ENCODE peak calls at places on chromosomes 7 and 10, in six cellular contexts. X, W, B, P, S and C are unnamed samples.

GRCh38 chr7:7484072-7484471 is 51.6 kb downstream of the COL28A1 start:
- DNase-seq in X (no peak), B (no peak), S (no peak), W (no peak), P (no peak), C (no peak)

GRCh38 chr10:26860026-26860541 is 674 bp downstream of the ABI1 start:
- DNase-seq in S (peak), P (no peak), W (no peak), B (peak), X (peak), C (no peak)

GRCh38 chr10:3781458-3782098 is 3.4 kb downstream of the KLF6 start:
- DNase-seq in W (no peak), P (no peak), B (peak), X (no peak), S (peak), C (no peak)

GRCh38 chr10:32979041-32979440 is 21.0 kb upstream of the ITGB1 start:
- DNase-seq in B (no peak), P (peak), W (no peak), S (no peak), X (no peak), C (no peak)

GRCh38 chr10:93566435-93567276 is at the start of gene FFAR4:
- DNase-seq in S (peak), P (no peak), W (no peak), X (no peak), B (no peak), C (no peak)

GRCh38 chr10:109895095-109895818 is 28.1 kb downstream of the XPNPEP1 start:
- DNase-seq in S (no peak), B (no peak), W (no peak), X (no peak), P (no peak), C (no peak)

GRCh38 chr10:103789771-103790201 is 65.6 kb downstream of the SH3PXD2A start:
- DNase-seq in W (no peak), B (no peak), P (no peak), X (no peak), S (no peak), C (no peak)

GRCh38 chr7:85104432-85105205 is 82.2 kb downstream of the SEMA3D start:
- DNase-seq in S (peak), W (no peak), P (no peak), X (no peak), B (no peak), C (no peak)

GRCh38 chr7:40509301-40509700 is 374.5 kb downstream of the SUGCT start:
- DNase-seq in X (no peak), P (no peak), W (no peak), S (no peak), B (no peak), C (no peak)

GRCh38 chr10:649798-650690 is 39.4 kb downstream of the DIP2C start:
- DNase-seq in B (no peak), X (no peak), P (no peak), W (no peak), S (no peak), C (no peak)

GRCh38 chr7:120110169-120110568 is 162.8 kb upstream of the KCND2 start:
- DNase-seq in W (no peak), B (no peak), P (no peak), X (no peak), S (no peak), C (no peak)

GRCh38 chr10:102602272-102603045 is 41.8 kb upstream of the TRIM8 start:
- DNase-seq in W (no peak), B (no peak), X (no peak), S (no peak), P (peak), C (no peak)

GRCh38 chr7:98984126-98984525 is 105.8 kb downstream of the TRRAP start:
- DNase-seq in S (no peak), X (no peak), B (no peak), P (no peak), W (no peak), C (no peak)